ENCODE peak calls at places on chromosomes 11 and 22, in four cellular contexts. P, X, V and R are unnamed samples.

GRCh38 chr11:117284053-117284452 is 7.1 kb upstream of the BACE1-AS start:
- DNase-seq in P (no peak), X (no peak), V (no peak), R (no peak)

GRCh38 chr11:28528217-28528616 is 420.0 kb downstream of the METTL15 start:
- DNase-seq in P (no peak), X (no peak), V (no peak), R (no peak)

GRCh38 chr22:35361001-35361551 is 19.8 kb upstream of the HMOX1 start:
- DNase-seq in P (no peak), X (no peak), V (no peak), R (no peak)

GRCh38 chr11:65498042-65498726 is 661 bp upstream of the MALAT1 start:
- DNase-seq in P (peak; percentile 82), X (peak; percentile 87), V (peak; percentile 85), R (peak; percentile 85)

GRCh38 chr11:117837070-117837776 is 12.7 kb upstream of the FXYD2 start:
- DNase-seq in P (no peak), X (no peak), V (peak; percentile 24), R (no peak)

GRCh38 chr22:24189249-24190158 is 8.2 kb downstream of the SUSD2 start:
- DNase-seq in P (peak; percentile 70), X (peak; percentile 59), V (no peak), R (peak; percentile 15)

GRCh38 chr11:71485466-71485865 is 32.5 kb downstream of the NADSYN1 start:
- DNase-seq in P (no peak), X (no peak), V (no peak), R (no peak)

GRCh38 chr11:40602866-40603578 is 856.4 kb downstream of the LRRC4C start:
- DNase-seq in P (no peak), X (no peak), V (no peak), R (no peak)

GRCh38 chr11:47512701-47513100 is 40.2 kb downstream of the CELF1 start:
- DNase-seq in P (no peak), X (no peak), V (no peak), R (no peak)

GRCh38 chr22:35915477-35916013 is 113.1 kb downstream of the RBFOX2 start:
- DNase-seq in P (no peak), X (no peak), V (no peak), R (no peak)

GRCh38 chr22:43151251-43152000 is at the start of gene TSPO:
- DNase-seq in P (peak; percentile 40), X (peak; percentile 27), V (peak; percentile 73), R (no peak)

DNA sequence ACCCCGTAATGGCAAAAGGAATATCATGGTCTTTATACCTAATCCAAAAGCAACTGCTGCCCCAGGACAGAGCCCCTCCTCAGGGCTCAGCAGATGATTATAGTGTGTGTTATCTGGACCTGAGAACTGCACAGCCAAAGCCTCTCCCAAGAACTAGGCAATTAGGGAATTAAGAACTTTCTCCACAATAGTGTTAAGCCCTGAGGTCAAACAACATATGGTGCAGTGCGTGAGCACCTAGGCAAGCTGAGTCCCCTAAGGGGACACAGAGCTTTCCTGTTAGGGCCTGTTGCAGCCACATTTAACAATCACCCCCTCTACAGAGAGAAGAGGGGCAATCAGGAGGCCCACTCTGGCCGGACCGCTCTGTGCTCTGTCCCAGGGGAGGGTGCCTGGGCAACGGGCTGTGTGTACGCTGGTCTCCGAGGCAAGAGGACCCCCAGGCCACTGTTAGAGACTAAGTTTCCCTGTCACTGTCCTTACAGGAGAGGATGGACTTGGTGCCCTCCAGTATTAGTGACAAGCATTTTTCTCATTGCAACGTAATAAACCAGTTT is 1.4 kb upstream of the KCNJ5 start:
- DNase-seq in P (no peak), X (no peak), V (no peak), R (no peak)
- H3K4me3 ChIP-seq in P (peak overlapping the region; percentile 49), X (no peak overlapping the region), V (no peak overlapping the region), R (no peak overlapping the region)

GRCh38 chr22:46764140-46764680 is 1.8 kb downstream of the TBC1D22A start:
- DNase-seq in P (no peak), X (no peak), V (no peak), R (no peak)
- H3K4me3 ChIP-seq in P (no peak overlapping the region), X (peak overlapping the region; percentile 93), V (no peak overlapping the region), R (no peak overlapping the region)

GRCh38 chr11:16605440-16605970 is 132.9 kb upstream of the C11orf58 start:
- DNase-seq in P (no peak), X (no peak), V (no peak), R (no peak)

GRCh38 chr11:16603890-16604783 is 134.3 kb upstream of the C11orf58 start:
- DNase-seq in P (no peak), X (no peak), V (no peak), R (no peak)

GRCh38 chr11:16604784-16605439 is 133.5 kb upstream of the C11orf58 start:
- DNase-seq in P (no peak), X (no peak), V (no peak), R (no peak)

GRCh38 chr11:16605971-16606783 is 132.3 kb upstream of the C11orf58 start:
- DNase-seq in P (peak; percentile 86), X (peak; percentile 63), V (peak; percentile 80), R (peak; percentile 82)

DNA sequence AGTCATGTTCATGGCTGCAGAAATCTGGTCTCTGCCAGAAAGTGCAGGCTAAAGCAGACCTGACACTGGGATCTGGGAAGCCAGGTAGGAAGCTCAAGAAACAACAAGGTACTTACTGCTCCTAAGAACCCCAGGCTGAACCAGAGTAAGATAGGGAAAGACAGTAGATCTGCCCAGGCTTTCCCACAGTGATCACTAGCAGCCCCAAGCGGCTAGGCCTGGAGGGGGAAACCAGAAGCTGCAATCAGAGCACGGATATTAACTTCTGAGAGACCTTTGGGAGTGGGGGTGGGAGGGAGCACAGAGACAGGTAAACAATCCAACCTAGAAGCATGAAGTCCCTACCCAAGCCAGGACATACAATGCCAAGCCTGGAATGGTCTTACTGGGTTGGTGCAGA is 135.2 kb upstream of the C11orf58 start:
- DNase-seq in P (no peak), X (no peak), V (no peak), R (no peak)
- H3K4me3 ChIP-seq in P (no peak overlapping the region), X (no peak overlapping the region), V (no peak overlapping the region), R (no peak overlapping the region)

DNA sequence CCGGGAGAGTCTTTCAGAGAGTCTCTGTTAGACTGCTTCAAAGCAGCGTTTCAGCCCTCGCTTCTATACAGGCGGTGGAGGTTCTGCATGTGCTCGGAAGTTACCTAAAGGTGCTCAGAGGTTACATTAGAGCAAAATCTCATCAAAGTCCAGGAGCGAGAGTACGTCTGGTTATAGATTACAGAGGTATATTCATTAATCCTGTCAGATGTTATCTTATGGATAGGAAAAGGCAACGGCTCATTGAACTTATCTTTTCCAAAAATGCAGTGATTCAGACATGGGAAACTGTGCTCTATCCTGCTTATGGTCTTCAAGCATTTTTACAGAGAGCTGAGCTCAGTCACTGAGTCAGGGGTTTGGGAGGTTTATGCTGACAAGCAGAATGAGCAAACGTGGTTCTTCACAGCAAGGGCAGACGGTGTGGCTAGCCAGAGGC is 9.1 kb upstream of the ZBED5 start:
- DNase-seq in P (no peak), X (no peak), V (no peak), R (no peak)
- H3K4me3 ChIP-seq in P (no peak overlapping the region), X (no peak overlapping the region), V (no peak overlapping the region), R (no peak overlapping the region)

DNA sequence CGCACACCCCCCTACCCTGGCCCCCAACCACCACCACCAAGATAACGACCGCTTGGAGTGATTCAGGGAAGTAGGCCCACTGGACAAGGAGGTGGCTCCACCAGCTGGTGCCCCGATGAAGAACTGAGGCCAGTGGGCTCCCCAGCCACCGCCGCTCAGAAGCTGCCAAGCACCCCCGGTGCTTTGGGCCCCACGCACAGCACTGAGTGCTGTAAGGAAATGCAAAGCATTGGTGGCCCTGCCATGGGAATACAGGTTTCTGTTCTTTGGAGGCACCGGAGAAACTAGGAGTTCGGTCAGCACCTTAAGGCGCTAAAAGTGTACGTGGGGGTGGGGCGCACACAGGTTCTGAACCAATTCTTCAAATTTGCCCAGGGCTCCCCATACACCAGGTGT is 664 bp upstream of the PRSS23 start:
- DNase-seq in P (peak; percentile 61), X (no peak), V (no peak), R (no peak)
- H3K4me3 ChIP-seq in P (peak overlapping the region; percentile 85), X (no peak overlapping the region), V (no peak overlapping the region), R (no peak overlapping the region)